ENCODE peak calls at places on chromosomes 12 and 14, in eight cellular contexts. O is right lobe of liver; F is left ventricle myocardium superior; K is thyroid gland; D is NCI-H1092; G is activated T-cell treated with anti-CD3 and anti-CD28 coated beads, Interleukin-2, amount 50 U/mL, for 72 hours; S is astrocyte of the spinal cord; N is activated naive CD4-positive, alpha-beta T cell. M is an unnamed sample.

GRCh38 chr12:19850341-19851065 is 411.2 kb downstream of the AEBP2 start:
- DNase-seq in O (no peak), F (no peak), G (no peak), S (peak), N (no peak), D (no peak), K (peak), M (no peak)

GRCh38 chr12:24280085-24280842 is 330.8 kb upstream of the SOX5 start:
- DNase-seq in O (no peak), G (no peak), F (no peak), S (no peak), D (no peak), K (no peak), N (no peak), M (no peak)

GRCh38 chr12:53976172-53976822 is 1.5 kb upstream of the HOTAIR start:
- DNase-seq in N (no peak), K (no peak), D (no peak), F (no peak), O (no peak), S (no peak), G (no peak), M (no peak)

GRCh38 chr12:51905507-51906438 is 1.5 kb upstream of the ACVRL1 start:
- DNase-seq in G (no peak), O (no peak), F (peak), K (peak), N (no peak), S (no peak), D (no peak), M (no peak)

GRCh38 chr12:119012179-119012578 is 30.8 kb downstream of the SRRM4 start:
- DNase-seq in N (no peak), G (no peak), D (no peak), S (no peak), K (no peak), F (no peak), O (no peak), M (no peak)

GRCh38 chr12:119684730-119685129 is 16.8 kb downstream of the PRKAB1 start:
- DNase-seq in N (no peak), F (no peak), D (no peak), S (no peak), G (no peak), O (no peak), K (no peak), M (no peak)

GRCh38 chr14:20848955-20849570 is 42.1 kb upstream of the RNASE3 start:
- DNase-seq in G (no peak), O (no peak), S (no peak), D (no peak), F (no peak), K (no peak), N (no peak), M (no peak)

GRCh38 chr14:68982581-68982980 is 3.5 kb upstream of the ACTN1 start:
- DNase-seq in F (no peak), G (no peak), K (no peak), D (no peak), N (no peak), O (no peak), S (no peak), M (no peak)

GRCh38 chr12:56631790-56632700 is 1.9 kb upstream of the BAZ2A start:
- DNase-seq in G (peak), S (peak), F (peak), N (no peak), D (no peak), O (peak), K (peak), M (peak)

GRCh38 chr12:3222935-3223334 is 145.8 kb downstream of the TSPAN9 start:
- DNase-seq in N (no peak), F (no peak), G (no peak), K (no peak), S (no peak), D (peak), O (no peak), M (no peak)

GRCh38 chr12:99277566-99277965 is 370.0 kb upstream of the GARIN6 start:
- DNase-seq in N (no peak), K (no peak), G (no peak), D (no peak), F (no peak), S (no peak), O (no peak), M (no peak)

GRCh38 chr14:74257078-74257987 is 18.1 kb downstream of the VSX2 start:
- DNase-seq in S (no peak), N (peak), F (peak), G (peak), D (peak), K (peak), O (peak), M (peak)

GRCh38 chr12:111645433-111645832 is 40.3 kb downstream of the BRAP start:
- DNase-seq in N (no peak), O (no peak), G (no peak), K (no peak), D (no peak), F (no peak), S (peak), M (no peak)

GRCh38 chr14:91417983-91418386 is 365 bp upstream of the CCDC88C start:
- DNase-seq in K (no peak), G (peak), D (no peak), F (no peak), O (no peak), N (peak), S (no peak), M (peak)

GRCh38 chr12:86186449-86186848 is 69.7 kb downstream of the MGAT4C start:
- DNase-seq in N (no peak), F (no peak), K (no peak), S (no peak), G (no peak), D (no peak), O (no peak), M (no peak)

GRCh38 chr14:73662439-73663056 is 17.8 kb downstream of the DNAL1 start:
- DNase-seq in O (no peak), F (no peak), S (peak), G (no peak), D (no peak), N (no peak), K (no peak), M (no peak)

GRCh38 chr14:68032154-68032553 is 212.6 kb downstream of the RAD51B start:
- DNase-seq in K (no peak), O (no peak), N (no peak), G (no peak), S (no peak), D (no peak), F (no peak), M (no peak)

GRCh38 chr12:92556622-92557421 is 146.0 kb upstream of the PLEKHG7 start:
- DNase-seq in S (no peak), F (no peak), O (no peak), N (no peak), D (no peak), G (no peak), K (no peak), M (no peak)

GRCh38 chr14:61598980-61599379 is 96.3 kb upstream of the HIF1A start:
- DNase-seq in O (no peak), D (no peak), N (no peak), S (no peak), G (peak), F (no peak), K (no peak), M (no peak)

GRCh38 chr14:79418649-79419415 is 792.5 kb downstream of the DIO2 start:
- DNase-seq in G (no peak), N (no peak), D (no peak), K (no peak), O (no peak), S (no peak), F (no peak), M (no peak)

GRCh38 chr12:6206327-6206726 is 6.1 kb downstream of the CD9 start:
- DNase-seq in O (no peak), N (no peak), F (no peak), S (no peak), D (no peak), K (no peak), G (no peak), M (no peak)

GRCh38 chr14:104680056-104680805 is 9.2 kb upstream of the INF2 start:
- DNase-seq in N (no peak), K (peak), G (no peak), D (no peak), F (peak), O (peak), S (peak), M (no peak)

GRCh38 chr12:48197549-48197966 is 5.5 kb downstream of the OR10AD1 start:
- DNase-seq in F (no peak), S (peak), N (no peak), O (no peak), G (no peak), D (peak), K (peak), M (peak)

M was measured in GM13976.